ENCODE peak calls at places on chromosomes 7 and 10, in five cellular contexts. H, Y, S, L and A are unnamed samples.

GRCh38 chr10:74753295-74754211 is 72.8 kb upstream of the KAT6B start:
- DNase-seq in H (no peak), Y (peak; percentile 29), S (no peak), L (no peak), A (no peak)

GRCh38 chr7:131859162-131859821 is 302.9 kb upstream of the PODXL start:
- DNase-seq in H (peak; percentile 78), Y (peak; percentile 68), S (peak; percentile 80), L (peak; percentile 73), A (peak; percentile 49)

GRCh38 chr10:100569687-100570517 is 34.2 kb downstream of the HIF1AN start:
- DNase-seq in H (no peak), Y (peak; percentile 16), S (no peak), L (no peak), A (no peak)

GRCh38 chr10:94991243-94991888 is 52.9 kb downstream of the CYP2C9 start:
- DNase-seq in H (no peak), Y (no peak), S (no peak), L (no peak), A (no peak)

GRCh38 chr7:127702253-127702652 is 50.3 kb downstream of the SND1 start:
- DNase-seq in H (no peak), Y (no peak), S (no peak), L (no peak), A (no peak)

GRCh38 chr7:18499407-18500197 is 4.1 kb downstream of the HDAC9 start:
- DNase-seq in H (no peak), Y (peak; percentile 19), S (no peak), L (no peak), A (no peak)

GRCh38 chr10:112721080-112721698 is 228.9 kb upstream of the TCF7L2 start:
- DNase-seq in H (peak; percentile 71), Y (peak; percentile 20), S (peak; percentile 69), L (no peak), A (no peak)

GRCh38 chr10:86287966-86288579 is 78.5 kb downstream of the GRID1 start:
- DNase-seq in H (no peak), Y (no peak), S (no peak), L (no peak), A (no peak)

GRCh38 chr10:96292971-96293909 is 11.0 kb upstream of the DNTT start:
- DNase-seq in H (peak; percentile 58), Y (peak; percentile 42), S (peak; percentile 59), L (no peak), A (peak; percentile 37)

GRCh38 chr10:63633677-63634487 is 112.7 kb downstream of the REEP3 start:
- DNase-seq in H (peak; percentile 69), Y (no peak), S (peak; percentile 64), L (no peak), A (no peak)

GRCh38 chr10:27742195-27742925 is 3.3 kb downstream of the MKX start:
- DNase-seq in H (peak; percentile 79), Y (peak; percentile 84), S (peak; percentile 87), L (peak; percentile 82), A (peak; percentile 6)

GRCh38 chr10:70068925-70069324 is 16.3 kb downstream of the MACROH2A2 start:
- DNase-seq in H (no peak), Y (no peak), S (no peak), L (no peak), A (no peak)

GRCh38 chr7:155449008-155449879 is 8.7 kb upstream of the EN2 start:
- DNase-seq in H (no peak), Y (no peak), S (no peak), L (peak; percentile 39), A (no peak)

DNA sequence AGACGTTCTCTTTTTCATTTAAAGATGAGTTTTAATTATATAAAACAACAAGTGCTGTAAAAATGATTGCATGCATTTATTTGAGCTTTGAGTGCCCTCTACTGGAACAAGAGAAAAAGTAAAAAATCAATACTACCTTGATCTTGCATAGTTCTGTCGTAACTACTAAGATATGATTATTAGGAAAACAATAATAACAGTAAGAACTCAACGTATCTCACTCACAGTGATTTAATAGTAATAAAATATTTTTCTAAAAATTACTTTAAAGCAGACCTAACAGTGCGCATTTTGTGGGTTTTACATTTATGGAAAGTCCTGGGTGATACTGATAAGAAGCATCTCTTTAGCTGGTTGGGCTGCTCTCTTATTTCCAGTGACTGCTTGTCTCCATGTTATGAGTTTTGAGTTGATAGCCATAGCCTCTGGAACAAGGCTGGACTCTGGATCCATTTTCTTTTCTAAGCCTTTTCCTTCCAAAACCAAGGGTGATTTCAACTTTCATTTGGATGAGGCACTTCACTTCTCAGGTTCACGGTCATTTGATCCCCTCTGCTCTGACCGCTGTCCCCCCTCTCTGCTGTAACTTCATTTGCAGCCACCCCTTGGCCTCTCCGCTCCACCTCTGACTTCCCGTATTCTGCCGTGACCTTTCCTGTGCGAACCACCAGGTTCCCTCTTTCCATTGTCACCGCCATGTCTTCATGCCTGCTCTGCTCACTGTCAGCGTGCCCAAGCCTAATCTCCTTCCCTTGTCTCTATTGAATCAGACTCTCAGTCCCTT is 29.6 kb upstream of the INHBA start:
- DNase-seq in H (peak; percentile 34), Y (no peak), S (peak; percentile 22), L (no peak), A (no peak)
- TF ChIP-seq CTCF in H (peak; percentile 33), Y (no peak), S (peak; percentile 34), L (no peak), A (peak; percentile 52)

GRCh38 chr7:157668221-157668883 is 331.5 kb downstream of the DNAJB6 start:
- DNase-seq in H (no peak), Y (no peak), S (no peak), L (peak; percentile 16), A (no peak)
- H3K4me3 ChIP-seq in H (no peak overlapping the region), Y (no peak overlapping the region), S (no peak overlapping the region), L (no peak overlapping the region), A (no peak overlapping the region)

DNA sequence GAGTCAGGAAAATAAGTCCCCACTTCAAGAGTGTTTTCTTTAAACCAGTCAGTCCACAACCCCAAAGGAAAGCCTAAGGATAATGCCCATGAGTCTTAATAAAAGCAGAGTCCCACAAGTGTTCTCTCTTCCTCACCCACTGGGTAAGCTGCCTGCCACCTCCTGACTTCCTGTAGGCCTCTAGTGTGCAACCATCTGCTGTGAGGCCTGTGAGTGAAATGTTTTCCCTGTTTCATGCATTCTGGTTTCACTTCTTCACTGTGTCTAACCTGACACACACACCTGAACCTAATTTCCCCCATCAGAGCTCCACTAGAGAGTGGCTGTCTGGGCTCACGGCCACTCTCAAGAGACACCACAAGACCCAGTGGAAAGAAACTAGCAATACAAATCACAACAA is 38.9 kb upstream of the GDF10 start:
- DNase-seq in H (no peak), Y (no peak), S (no peak), L (no peak), A (no peak)
- TF ChIP-seq CTCF in H (no peak), Y (no peak), S (no peak), L (no peak), A (no peak)

DNA sequence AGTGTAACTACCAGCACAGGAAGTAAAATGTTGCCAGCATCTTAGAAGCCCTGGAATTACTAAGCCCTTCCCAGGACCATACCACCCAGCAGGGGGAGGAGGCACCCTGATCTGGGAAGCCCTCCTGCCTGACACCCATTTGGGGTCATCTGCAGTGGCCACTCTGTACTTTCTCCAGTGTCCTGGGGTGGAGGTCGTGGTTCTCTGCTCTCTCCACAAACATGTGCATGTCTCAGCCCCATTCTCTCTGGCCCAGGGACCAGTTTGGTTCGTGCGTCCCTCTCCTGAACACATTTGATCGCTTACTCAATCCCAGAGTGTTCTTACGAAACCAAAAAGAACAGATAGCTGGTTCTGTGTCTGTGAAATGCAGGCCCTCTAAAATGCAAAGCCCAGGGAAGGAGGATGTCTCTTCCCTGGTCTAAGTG is 9.4 kb upstream of the LRRC27 start:
- DNase-seq in H (peak; percentile 68), Y (no peak), S (peak; percentile 90), L (no peak), A (no peak)
- H3K4me3 ChIP-seq in H (no peak overlapping the region), Y (no peak overlapping the region), S (no peak overlapping the region), L (no peak overlapping the region), A (no peak overlapping the region)

GRCh38 chr10:77493851-77494788 is 143.5 kb downstream of the KCNMA1 start:
- DNase-seq in H (peak; percentile 60), Y (no peak), S (peak; percentile 62), L (no peak), A (no peak)
- TF ChIP-seq CTCF in H (peak; percentile 49), Y (no peak), S (peak; percentile 52), L (no peak), A (peak; percentile 65)